ENCODE peak calls at places on chromosomes 5 and 9, in four cellular contexts. L is SK-N-SH, B is WTC11, H is K562. R is an unnamed sample.

GRCh38 chr9:124574944-124575343 is 67.7 kb upstream of the NR5A1 start:
- DNase-seq in L (no peak), H (no peak), B (no peak), R (no peak)

GRCh38 chr5:139137703-139138102 is 60.5 kb downstream of the SIL1 start:
- DNase-seq in H (peak), B (peak), L (peak), R (no peak)

GRCh38 chr5:77444356-77444755 is 47.8 kb downstream of the WDR41 start:
- DNase-seq in B (no peak), H (no peak), L (no peak), R (no peak)

GRCh38 chr5:156359452-156359851 is 32.5 kb downstream of the SGCD start:
- DNase-seq in B (no peak), L (no peak), H (no peak), R (no peak)

GRCh38 chr5:145975001-145975360 is 38.6 kb downstream of the SH3RF2 start:
- DNase-seq in B (no peak), H (no peak), L (no peak), R (no peak)

GRCh38 chr5:169651526-169651925 is 14.5 kb downstream of the DOCK2 start:
- DNase-seq in L (peak), B (no peak), H (no peak), R (no peak)

GRCh38 chr5:157747766-157748700 is 4.5 kb downstream of the LSM11 start:
- DNase-seq in B (no peak), L (no peak), H (no peak), R (no peak)

GRCh38 chr5:89893546-89893945 is 516.0 kb downstream of the CETN3 start:
- DNase-seq in H (no peak), L (no peak), B (no peak), R (no peak)

GRCh38 chr5:42993516-42994284 is 46.4 kb downstream of the ANXA2R start:
- DNase-seq in B (no peak), H (no peak), L (no peak), R (no peak)

GRCh38 chr5:103255666-103256065 is 2.9 kb upstream of the MACIR start:
- DNase-seq in L (no peak), H (no peak), B (no peak), R (no peak)

GRCh38 chr5:173780356-173781234 is 107.6 kb upstream of the CPEB4 start:
- DNase-seq in H (no peak), B (no peak), L (no peak), R (no peak)

GRCh38 chr5:74974451-74975089 is 77.8 kb downstream of the GCNT4 start:
- DNase-seq in L (no peak), H (no peak), B (no peak), R (no peak)

GRCh38 chr9:2345013-2345412 is 276.6 kb upstream of the VLDLR start:
- DNase-seq in L (no peak), B (no peak), H (no peak), R (no peak)

GRCh38 chr5:132010645-132011560 is 555 bp downstream of the ACSL6 start:
- DNase-seq in B (peak), L (no peak), H (peak), R (no peak)

GRCh38 chr5:164799391-164799790 is 1294.0 kb downstream of the MAT2B start:
- DNase-seq in B (no peak), L (no peak), H (no peak), R (no peak)

GRCh38 chr9:119003218-119003617 is 366.0 kb downstream of the BRINP1 start:
- DNase-seq in H (no peak), B (no peak), L (no peak), R (no peak)

GRCh38 chr5:38718874-38719391 is 126.9 kb upstream of the OSMR start:
- DNase-seq in L (peak), H (no peak), B (no peak), R (no peak)

GRCh38 chr5:73507062-73507461 is 8.8 kb downstream of the BTF3 start:
- DNase-seq in H (no peak), L (peak), B (no peak), R (no peak)

GRCh38 chr9:106755727-106756126 is 107.2 kb upstream of the ZNF462 start:
- DNase-seq in L (no peak), B (no peak), H (no peak), R (no peak)

GRCh38 chr5:85512896-85513295 is 1104.8 kb upstream of the COX7C start:
- DNase-seq in B (no peak), L (no peak), H (no peak), R (no peak)

GRCh38 chr9:127828262-127829031 is 25.8 kb downstream of the FPGS start:
- DNase-seq in B (peak), H (peak), L (no peak), R (no peak)

GRCh38 chr9:98971168-98971914 is 27.6 kb downstream of the COL15A1 start:
- DNase-seq in B (no peak), H (peak), L (no peak), R (no peak)

GRCh38 chr9:136255166-136255538 is 9.5 kb upstream of the QSOX2 start:
- DNase-seq in B (no peak), L (no peak), H (peak), R (no peak)

GRCh38 chr5:134127376-134127861 is 12.9 kb downstream of the TCF7 start:
- DNase-seq in L (no peak), B (no peak), H (no peak), R (peak)

GRCh38 chr9:19457694-19458009 is 48.8 kb downstream of the ACER2 start:
- DNase-seq in L (no peak), B (no peak), H (no peak), R (no peak)

GRCh38 chr5:14587143-14587542 is 5.6 kb downstream of the OTULINL start:
- DNase-seq in H (no peak), L (no peak), B (no peak), R (no peak)
- TF ChIP-seq USF1 in H (no peak), L (no peak), B (no peak), R (no peak)

GRCh38 chr5:1005362-1005851 is 3.2 kb upstream of the NKD2 start:
- DNase-seq in H (no peak), L (no peak), B (peak), R (no peak)
- TF ChIP-seq USF1 in H (no peak), L (no peak), B (no peak), R (no peak)

DNA sequence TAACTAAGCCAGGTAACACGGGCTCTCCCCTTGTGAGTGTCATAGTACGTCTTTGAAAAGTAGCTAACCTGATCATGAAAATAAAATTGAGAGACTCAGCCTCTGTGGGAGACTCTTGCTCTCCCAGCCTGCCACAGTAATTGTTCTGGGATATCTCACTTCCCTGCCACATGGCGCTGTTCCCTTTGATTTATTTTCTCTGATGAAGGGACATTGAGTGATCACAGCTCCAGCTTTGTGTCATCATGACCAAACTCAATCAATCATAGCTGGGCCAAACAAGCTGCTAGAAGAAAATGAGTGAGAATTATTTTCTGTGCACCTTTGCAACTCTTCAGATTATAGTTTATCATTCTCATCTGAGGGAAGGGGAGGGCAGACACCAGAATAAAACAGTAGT is 174.5 kb upstream of the FBXL17 start:
- DNase-seq in L (peak), H (no peak), B (no peak), R (no peak)
- TF ChIP-seq USF1 in L (no peak), H (no peak), B (no peak), R (no peak)

GRCh38 chr9:113563856-113564514 is 100.5 kb downstream of the RGS3 start:
- DNase-seq in H (no peak), B (no peak), L (no peak), R (no peak)

GRCh38 chr9:113566011-113566711 is 102.6 kb downstream of the RGS3 start:
- DNase-seq in B (no peak), H (no peak), L (no peak), R (no peak)

GRCh38 chr9:113566712-113567071 is 103.2 kb downstream of the RGS3 start:
- DNase-seq in B (no peak), H (no peak), L (peak), R (no peak)

GRCh38 chr9:113562653-113563381 is 99.3 kb downstream of the RGS3 start:
- DNase-seq in L (no peak), B (no peak), H (no peak), R (no peak)

GRCh38 chr9:113564804-113565237 is 101.3 kb downstream of the RGS3 start:
- DNase-seq in B (peak), L (peak), H (peak), R (no peak)
- TF ChIP-seq USF1 in B (no peak), L (no peak), H (no peak), R (no peak)